ENCODE peak calls at places on chromosome 14, in six cellular contexts. N, K, M, Z, Y and U are unnamed samples. For H3K27me3 and H3K4me1, the result is how much of the 10 kb centered on the place peaks cover.

GRCh38 chr14:86296173-86296572 is 766.2 kb downstream of the FLRT2 start:
- DNase-seq in K (no peak), M (no peak), N (no peak), Y (no peak), Z (no peak), U (no peak)

GRCh38 chr14:38238332-38238731 is 17.6 kb downstream of the CLEC14A start:
- DNase-seq in Z (no peak), N (no peak), Y (no peak), K (no peak), M (no peak), U (no peak)

GRCh38 chr14:50985124-50985815 is 41.0 kb upstream of the PYGL start:
- DNase-seq in M (no peak), Z (no peak), Y (no peak), K (no peak), N (no peak), U (no peak)

GRCh38 chr14:95485222-95485819 is 31.1 kb downstream of the SYNE3 start:
- DNase-seq in Z (no peak), Y (no peak), K (no peak), N (no peak), M (no peak), U (peak)

GRCh38 chr14:29814153-29815057 is 113.2 kb downstream of the PRKD1 start:
- DNase-seq in K (no peak), Z (peak), Y (peak), M (peak), N (no peak), U (peak)

GRCh38 chr14:37864861-37865718 is 269.7 kb downstream of the TTC6 start:
- DNase-seq in Z (no peak), K (no peak), N (no peak), Y (peak), M (no peak), U (no peak)

GRCh38 chr14:92520102-92520651 is 6.6 kb downstream of the RIN3 start:
- DNase-seq in M (no peak), Y (no peak), N (no peak), Z (no peak), K (no peak), U (no peak)

GRCh38 chr14:50045039-50045711 is 71.2 kb downstream of the VCPKMT start:
- DNase-seq in Z (peak), K (peak), M (peak), Y (peak), N (no peak), U (peak)

GRCh38 chr14:52005625-52006024 is 16.3 kb downstream of the RTRAF start:
- DNase-seq in M (no peak), N (no peak), K (no peak), Y (no peak), Z (no peak), U (no peak)

GRCh38 chr14:64701660-64702059 is 2.6 kb upstream of the PLEKHG3 start:
- DNase-seq in Z (no peak), N (no peak), M (no peak), Y (no peak), K (no peak), U (no peak)

GRCh38 chr14:64191756-64192155 is 102.4 kb downstream of the ESR2 start:
- DNase-seq in Y (no peak), Z (no peak), K (no peak), N (no peak), M (no peak), U (no peak)

GRCh38 chr14:31445703-31446102 is 11.6 kb downstream of the DTD2 start:
- DNase-seq in M (no peak), N (no peak), K (no peak), Z (no peak), Y (no peak), U (no peak)

GRCh38 chr14:97704316-97704715 is 907.1 kb downstream of the VRK1 start:
- DNase-seq in Y (no peak), M (no peak), K (no peak), Z (no peak), N (no peak), U (no peak)

GRCh38 chr14:97705976-97706375 is 908.8 kb downstream of the VRK1 start:
- DNase-seq in N (no peak), M (no peak), K (no peak), Z (no peak), Y (no peak), U (no peak)

GRCh38 chr14:97703006-97703760 is 906.0 kb downstream of the VRK1 start:
- DNase-seq in N (no peak), Z (no peak), Y (no peak), M (no peak), K (no peak), U (no peak)

GRCh38 chr14:97706814-97707213 is 909.6 kb downstream of the VRK1 start:
- DNase-seq in K (no peak), Z (no peak), M (no peak), Y (no peak), N (no peak), U (no peak)

GRCh38 chr14:97705107-97705506 is 907.9 kb downstream of the VRK1 start:
- DNase-seq in Y (no peak), Z (no peak), N (no peak), M (no peak), K (no peak), U (no peak)
- H3K27me3 ChIP-seq in Y (under half), Z (under half), N (under half), M (under half), K (under half), U (under half)

DNA sequence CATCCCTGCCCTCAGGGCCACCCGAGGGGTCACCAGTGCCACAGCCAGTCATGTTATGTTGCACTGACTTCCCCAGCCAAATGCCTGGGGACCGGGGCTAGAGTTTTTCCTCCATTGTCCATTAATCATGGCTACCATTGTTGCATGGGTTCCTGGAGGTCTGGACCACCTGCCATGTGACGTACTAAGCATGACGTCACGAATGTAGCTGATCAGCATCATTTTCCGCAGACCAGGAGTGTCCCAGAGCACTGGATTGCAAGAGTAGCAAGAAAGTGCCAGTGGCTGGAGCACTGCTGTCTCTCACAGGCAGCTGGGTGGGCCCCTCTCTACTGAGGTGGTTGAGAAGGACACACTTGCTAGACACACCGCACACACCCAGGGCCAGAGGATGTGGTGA is 6.9 kb upstream of the C14orf180 start:
- DNase-seq in M (no peak), Z (no peak), Y (no peak), N (no peak), K (no peak), U (no peak)
- H3K4me1 ChIP-seq in M (under half), Z (under half), Y (under half), N (under half), K (under half), U (under half)

DNA sequence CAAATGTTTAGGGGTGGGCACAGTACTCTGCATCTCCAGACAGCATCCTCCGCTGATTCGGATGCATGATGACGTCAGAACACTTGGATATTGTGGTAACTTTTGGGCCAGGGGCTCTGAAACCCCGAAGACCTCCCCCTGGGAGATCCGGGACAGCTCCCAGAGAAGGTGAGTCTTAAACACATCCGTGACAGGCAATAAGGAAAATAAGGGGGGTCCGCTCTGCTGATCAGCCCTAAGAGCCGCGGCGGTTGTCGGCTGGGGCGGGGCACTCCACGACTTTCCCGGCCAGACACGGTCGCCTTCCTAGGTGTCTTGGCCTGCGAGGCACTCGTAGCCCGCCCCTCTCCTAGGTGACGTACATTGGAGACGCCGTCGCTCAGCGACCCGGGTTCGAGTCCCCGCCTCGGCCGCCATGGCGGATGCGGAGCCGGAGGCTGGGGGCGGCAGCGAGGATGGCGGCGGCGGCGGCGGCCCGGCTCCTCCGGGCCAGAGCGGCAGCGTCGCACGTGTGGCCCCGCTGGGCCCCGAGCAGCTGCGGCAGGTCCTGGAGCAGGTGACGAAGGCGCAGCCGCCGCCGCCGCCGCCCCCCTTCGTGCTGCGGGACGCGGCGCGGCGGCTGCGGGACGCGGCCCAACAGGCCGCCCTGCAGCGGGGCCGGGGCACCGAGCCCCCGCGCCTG is at the start of gene ZNF839:
- DNase-seq in Z (peak), K (peak), M (peak), Y (peak), N (peak), U (peak)
- TF ChIP-seq POLR2A in Z (peak), K (peak), M (peak), Y (peak), N (no peak), U (no peak)

DNA sequence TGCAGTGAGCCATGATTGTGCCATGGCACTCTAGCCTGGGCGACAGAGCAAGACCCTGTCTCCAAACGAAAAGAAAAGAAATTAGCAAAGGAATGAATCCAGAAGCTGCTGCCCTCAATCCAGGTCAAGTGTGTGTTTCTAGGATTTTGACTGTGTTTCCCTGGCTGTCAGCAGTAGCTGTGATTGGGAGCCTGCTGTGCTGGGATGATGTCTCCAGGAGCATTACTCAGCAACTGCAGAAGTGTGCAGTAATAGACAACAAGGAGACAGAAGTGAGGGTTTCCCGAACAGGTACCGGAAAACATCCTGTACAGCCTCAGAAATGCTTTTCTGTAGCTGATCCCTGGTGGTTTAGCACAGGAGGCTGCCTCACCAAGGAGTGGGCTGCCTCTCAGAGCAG is 492.5 kb downstream of the FUT8 start:
- DNase-seq in N (no peak), K (no peak), Y (no peak), M (no peak), Z (no peak), U (no peak)
- H3K27me3 ChIP-seq in N (under half), K (under half), Y (under half), M (under half), Z (under half), U (under half)

GRCh38 chr14:104581521-104581920 is 2.0 kb downstream of the C14orf180 start:
- DNase-seq in K (no peak), Z (no peak), M (no peak), N (no peak), Y (no peak), U (no peak)
- H3K4me1 ChIP-seq in K (under half), Z (under half), M (under half), N (under half), Y (under half), U (under half)

GRCh38 chr14:89869606-89870005 is 84.9 kb downstream of the EFCAB11 start:
- DNase-seq in Y (no peak), N (no peak), M (no peak), Z (no peak), K (no peak), U (no peak)

GRCh38 chr14:89861630-89862029 is 92.9 kb downstream of the EFCAB11 start:
- DNase-seq in N (no peak), M (no peak), Y (no peak), Z (no peak), K (no peak), U (no peak)

GRCh38 chr14:89870335-89870734 is 84.2 kb downstream of the EFCAB11 start:
- DNase-seq in N (no peak), Z (no peak), K (no peak), Y (no peak), M (no peak), U (no peak)

GRCh38 chr14:89866458-89866857 is 88.1 kb downstream of the EFCAB11 start:
- DNase-seq in M (no peak), Z (no peak), N (no peak), Y (no peak), K (no peak), U (no peak)
- TF ChIP-seq POLR2A in M (no peak), Z (no peak), N (no peak), Y (no peak), K (no peak), U (no peak)

DNA sequence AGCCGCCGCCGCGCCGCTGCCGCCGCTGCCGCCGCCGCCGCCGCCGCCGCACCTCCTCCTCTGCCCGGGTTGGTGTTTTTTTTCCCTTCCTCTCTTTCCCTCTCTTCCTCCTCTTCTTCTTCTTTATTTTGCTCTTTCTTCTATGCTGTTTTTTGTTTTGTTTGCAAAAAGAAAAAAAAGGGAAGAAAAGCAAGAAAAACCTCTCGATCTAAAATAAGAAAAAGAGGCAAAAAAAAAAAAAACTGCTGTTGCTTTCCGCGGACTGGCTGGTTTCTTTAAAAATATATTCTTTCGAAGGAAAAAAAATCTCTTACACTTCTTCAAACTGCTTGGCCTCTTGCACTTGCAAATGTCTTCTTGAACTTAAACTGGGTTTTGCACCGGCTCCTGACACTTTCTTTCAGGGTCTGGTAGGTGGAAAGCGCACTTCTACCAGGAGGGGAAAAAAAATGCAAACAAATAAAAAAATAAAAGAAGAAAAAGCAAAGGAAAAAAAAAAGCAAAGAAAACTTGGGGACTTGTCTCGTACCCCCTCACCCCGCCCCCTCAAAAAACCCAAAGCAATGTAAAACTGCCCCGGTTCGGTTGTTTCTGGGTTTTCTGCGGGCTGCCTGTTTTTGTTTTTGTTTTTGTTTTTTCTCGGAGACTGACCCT is 582 bp downstream of the BCL11B start:
- DNase-seq in K (no peak), M (no peak), Z (no peak), Y (no peak), N (no peak), U (no peak)
- H3K27me3 ChIP-seq in K (under half), M (under half), Z (half or more), Y (half or more), N (under half), U (half or more)

DNA sequence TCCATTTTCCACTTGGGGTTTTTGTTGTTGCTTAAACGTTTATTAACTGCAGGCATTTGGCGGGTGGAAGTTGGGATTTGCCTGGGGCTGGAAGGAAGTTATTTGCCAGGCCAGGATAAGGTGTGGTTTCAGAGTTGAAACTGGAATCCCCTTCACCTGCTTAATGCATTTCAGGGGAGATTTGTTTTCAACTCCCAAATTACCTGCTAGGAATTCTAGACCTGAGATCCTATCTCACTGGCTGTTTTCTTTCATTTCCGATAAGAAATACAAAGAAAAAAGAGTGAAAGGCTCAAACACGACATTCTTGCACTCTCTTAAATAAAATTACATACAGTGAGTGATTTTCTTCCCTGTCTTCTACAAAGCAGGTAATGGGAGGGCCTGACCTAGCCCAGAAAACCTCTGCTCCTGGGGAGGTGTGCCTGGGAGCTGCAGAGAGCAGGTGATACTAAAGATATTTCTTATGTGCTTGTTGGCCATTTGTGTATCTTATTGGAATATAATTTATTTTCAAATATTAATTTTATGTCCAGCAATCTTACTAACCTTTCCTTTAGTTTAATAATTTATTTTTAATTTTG is 278.2 kb downstream of the ZFP36L1 start:
- DNase-seq in K (no peak), M (no peak), N (no peak), Y (no peak), Z (no peak), U (no peak)
- H3K4me1 ChIP-seq in K (half or more), M (under half), N (under half), Y (under half), Z (under half), U (under half)